ENCODE peak calls at places on chromosomes 4 and X, in five cellular contexts. F is endothelial cell of umbilical vein, G is HCT116, C is sigmoid colon, M is suprapubic skin. D is an unnamed sample. For H3K36me3, the result is how much of the 10 kb centered on the place peaks cover.

GRCh38 chrX:141811438-141811837 is 26.7 kb upstream of the MAGEC3 start:
- DNase-seq in M (no peak), C (no peak), F (no peak), G (no peak), D (no peak)

GRCh38 chr4:115325836-115326235 is 212.4 kb upstream of the NDST4 start:
- DNase-seq in F (no peak), M (no peak), G (no peak), C (no peak), D (no peak)

GRCh38 chrX:13120017-13120416 is 75.6 kb upstream of the FAM9C start:
- DNase-seq in G (no peak), F (peak), M (no peak), C (no peak), D (no peak)

GRCh38 chr4:25088342-25088952 is 57.7 kb upstream of the LGI2 start:
- DNase-seq in C (no peak), G (no peak), M (no peak), F (no peak), D (no peak)

GRCh38 chr4:86720508-86721068 is 126.5 kb downstream of the PTPN13 start:
- DNase-seq in C (no peak), F (peak), M (no peak), G (no peak), D (no peak)

GRCh38 chr4:80788798-80789197 is 241.7 kb upstream of the BMP3 start:
- DNase-seq in M (no peak), G (no peak), F (no peak), C (no peak), D (no peak)

GRCh38 chr4:186932631-186933150 is 209.0 kb upstream of the FAT1 start:
- DNase-seq in F (peak), C (no peak), M (no peak), G (peak), D (no peak)

GRCh38 chr4:71050809-71051208 is 57.4 kb downstream of the DCK start:
- DNase-seq in G (no peak), F (no peak), M (no peak), C (no peak), D (no peak)

GRCh38 chrX:26192204-26192603 is at the start of gene MAGEB6:
- DNase-seq in C (no peak), G (no peak), M (no peak), F (no peak), D (no peak)

GRCh38 chr4:121217385-121217784 is 53.3 kb upstream of the TNIP3 start:
- DNase-seq in M (no peak), C (no peak), F (no peak), G (no peak), D (no peak)

GRCh38 chrX:69258893-69259292 is 93.6 kb upstream of the PJA1 start:
- DNase-seq in F (no peak), M (no peak), C (no peak), G (no peak), D (no peak)

GRCh38 chr4:139691-140090 is 15.4 kb downstream of the ZNF718 start:
- DNase-seq in M (no peak), C (no peak), F (no peak), G (no peak), D (no peak)
- H3K36me3 ChIP-seq in M (half or more), C (under half), F (under half), G (under half), D (under half)

DNA sequence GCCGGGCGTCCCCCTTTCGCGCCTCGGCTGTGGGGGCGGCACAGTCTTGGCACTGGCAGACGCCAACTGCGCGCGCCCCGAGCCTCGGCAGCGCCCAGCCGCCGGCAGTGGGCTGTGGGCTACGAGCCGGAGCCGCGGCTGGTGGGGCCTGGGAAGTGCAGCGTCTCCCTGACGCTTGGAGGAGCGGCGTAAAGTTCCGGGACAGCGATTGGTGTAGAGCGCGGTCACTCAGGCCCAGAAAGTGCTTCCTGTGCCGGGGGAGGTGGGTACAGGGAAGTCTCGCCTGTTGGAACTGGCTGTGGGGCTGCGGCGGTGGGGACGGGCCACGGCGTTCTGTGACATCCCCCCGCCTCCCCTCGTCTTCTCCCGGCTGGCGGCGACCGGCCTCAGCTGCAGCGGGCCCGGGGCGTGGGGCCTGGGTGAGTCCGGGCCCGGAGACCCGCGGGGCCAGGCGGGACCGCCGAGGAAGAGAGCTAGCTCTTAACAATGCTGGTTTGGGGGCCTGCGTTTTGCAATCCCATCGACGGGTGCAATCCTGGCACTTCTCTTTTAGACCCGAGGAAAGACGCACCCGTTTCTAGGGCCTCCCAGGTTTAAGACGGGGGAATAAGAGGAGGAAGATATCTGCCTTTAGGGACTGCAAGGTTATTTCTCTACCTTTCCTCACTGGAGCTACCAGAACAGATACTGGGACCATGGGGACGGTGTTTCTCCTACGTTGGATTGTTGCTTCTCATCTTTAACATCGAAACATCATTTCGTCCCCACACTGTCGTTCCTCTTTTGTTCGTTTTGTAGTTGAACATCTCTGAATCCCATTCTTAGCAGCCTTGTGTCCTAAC is at the start of the genes RWDD4 and TRAPPC11:
- DNase-seq in F (peak), M (peak), C (peak), G (peak), D (peak)
- TF ChIP-seq POLR2A in F (peak), M (peak), C (peak), G (peak), D (no peak)

DNA sequence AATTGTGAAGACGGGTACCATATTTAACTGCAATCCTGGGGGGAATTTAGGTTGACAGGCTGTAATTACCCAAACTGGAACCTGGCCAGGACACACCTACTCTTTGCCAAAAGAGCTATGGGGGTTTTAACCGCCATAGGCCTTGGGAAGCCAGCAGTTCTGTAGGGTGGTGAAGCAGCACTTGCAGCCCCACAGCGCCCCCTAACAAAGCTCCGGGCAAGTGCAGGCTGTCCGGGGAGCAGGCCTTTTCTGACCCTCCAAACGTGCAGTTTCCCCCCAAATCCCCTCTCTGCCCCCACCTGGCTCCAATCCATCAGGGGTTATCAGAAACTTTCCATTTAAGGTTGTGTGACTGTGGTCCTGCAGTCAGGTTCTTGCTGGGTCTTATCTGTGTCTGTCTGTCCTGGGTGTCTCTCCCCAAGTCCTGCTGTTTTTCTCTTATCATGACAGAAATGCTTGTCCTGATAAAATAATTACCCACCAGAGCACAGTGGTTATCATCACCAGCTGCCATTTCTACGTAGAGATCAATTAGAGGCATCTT is 350.9 kb downstream of the MID1IP1 start:
- DNase-seq in C (no peak), M (no peak), F (no peak), G (no peak), D (no peak)
- TF ChIP-seq CTCF in C (no peak), M (no peak), F (peak), G (peak), D (no peak)

DNA sequence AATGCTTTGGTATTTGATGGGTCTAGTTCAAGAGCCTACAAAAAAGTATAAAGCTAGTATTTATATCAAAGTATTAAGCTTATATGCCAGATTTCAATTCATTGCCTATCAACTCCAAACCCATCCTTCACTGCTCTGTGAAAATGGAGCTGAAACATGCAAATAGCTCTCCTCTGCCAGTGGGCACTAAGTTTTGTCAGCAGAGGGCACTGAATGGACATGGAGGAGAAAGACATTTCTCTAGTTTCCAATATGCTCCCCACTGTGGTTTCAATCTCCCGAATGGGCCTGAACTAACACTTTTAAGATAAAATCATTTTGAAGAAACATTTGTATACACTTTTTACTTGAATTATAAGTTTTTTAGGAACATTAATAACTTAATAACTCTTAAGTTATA is 12.4 kb downstream of the PPID start:
- DNase-seq in G (no peak), M (no peak), C (no peak), F (peak), D (no peak)
- H3K36me3 ChIP-seq in G (half or more), M (half or more), C (under half), F (under half), D (under half)

GRCh38 chrX:153926863-153927685 is 1.0 kb upstream of the ARHGAP4 start:
- DNase-seq in M (no peak), G (no peak), F (peak), C (peak), D (no peak)
- TF ChIP-seq POLR2A in M (no peak), G (no peak), F (no peak), C (no peak), D (no peak)

DNA sequence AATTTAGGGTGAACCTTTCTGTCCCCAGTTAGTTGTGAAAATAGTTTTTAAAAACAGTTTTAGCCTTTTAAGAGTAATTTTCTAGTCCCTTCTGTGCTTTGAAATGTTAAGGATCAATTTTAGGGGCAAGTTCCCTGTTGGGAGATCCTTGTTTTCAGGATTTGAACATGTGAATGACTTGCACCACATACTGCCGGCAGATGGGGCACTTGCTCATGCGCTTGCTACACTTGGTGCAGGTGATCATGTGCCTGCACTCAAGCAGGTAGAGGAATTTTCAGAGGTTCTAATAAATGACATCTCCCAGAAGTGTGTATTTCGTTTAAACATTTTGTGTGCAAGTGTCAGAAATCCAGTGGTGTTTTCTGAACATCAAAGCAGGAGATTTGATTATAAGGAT is 195.9 kb downstream of the CHM start:
- DNase-seq in G (peak), C (no peak), M (no peak), F (peak), D (no peak)
- TF ChIP-seq CTCF in G (peak), C (no peak), M (no peak), F (no peak), D (no peak)

GRCh38 chr4:119498520-119498919 is 130.1 kb downstream of the PDE5A start:
- DNase-seq in G (no peak), C (peak), M (no peak), F (peak), D (no peak)
- H3K36me3 ChIP-seq in G (under half), C (under half), M (half or more), F (under half), D (under half)